ENCODE peak calls at places on chromosomes 13 and 19, in seven cellular contexts. I, Q, C, B, O, R and P are unnamed samples.
A peak's percentile ranks its signal among the peaks of the same experiment; 100 is the strongest.

GRCh38 chr19:50821248-50821612 is 2.4 kb downstream of the KLK1 start:
- DNase-seq in I (no peak), Q (no peak), C (no peak), B (no peak), O (no peak), R (no peak), P (no peak)

GRCh38 chr13:24035411-24035810 is 125.1 kb upstream of the SPATA13 start:
- DNase-seq in I (no peak), Q (no peak), C (no peak), B (no peak), O (peak; percentile 19), R (no peak), P (no peak)

GRCh38 chr13:29832899-29833298 is 17.5 kb downstream of the UBL3 start:
- DNase-seq in I (no peak), Q (no peak), C (no peak), B (no peak), O (no peak), R (no peak), P (no peak)

GRCh38 chr13:97284558-97284957 is 62.4 kb downstream of the MBNL2 start:
- DNase-seq in I (no peak), Q (no peak), C (no peak), B (no peak), O (no peak), R (no peak), P (no peak)

GRCh38 chr19:7522923-7523667 is 671 bp downstream of the MCOLN1 start:
- DNase-seq in I (peak; percentile 80), Q (no peak), C (no peak), B (no peak), O (no peak), R (no peak), P (no peak)

GRCh38 chr13:113951246-113951999 is 22.5 kb downstream of the C13orf46 start:
- DNase-seq in I (peak; percentile 93), Q (peak; percentile 63), C (peak; percentile 88), B (peak; percentile 90), O (peak; percentile 88), R (peak; percentile 85), P (peak; percentile 96)

GRCh38 chr19:18895828-18896341 is at the start of gene CERS1:
- DNase-seq in I (no peak), Q (no peak), C (no peak), B (no peak), O (no peak), R (no peak), P (no peak)

GRCh38 chr13:23320926-23321533 is 112.5 kb downstream of the SACS start:
- DNase-seq in I (no peak), Q (no peak), C (no peak), B (no peak), O (no peak), R (no peak), P (no peak)

GRCh38 chr19:8526345-8527062 is 12.5 kb upstream of the ZNF414 start:
- DNase-seq in I (peak; percentile 95), Q (peak; percentile 86), C (peak; percentile 94), B (peak; percentile 92), O (peak; percentile 92), R (peak; percentile 82), P (peak; percentile 94)

GRCh38 chr13:105139380-105140285 is 1395.8 kb downstream of the EFNB2 start:
- DNase-seq in I (peak; percentile 56), Q (peak; percentile 52), C (peak; percentile 41), B (peak; percentile 59), O (peak; percentile 40), R (no peak), P (no peak)

GRCh38 chr13:110132178-110132975 is 174.6 kb downstream of the COL4A1 start:
- DNase-seq in I (no peak), Q (no peak), C (no peak), B (peak; percentile 54), O (peak; percentile 26), R (no peak), P (peak; percentile 87)

GRCh38 chr19:21082011-21082975 is at the start of gene ZNF714:
- DNase-seq in I (peak; percentile 90), Q (peak; percentile 94), C (peak; percentile 93), B (peak; percentile 88), O (peak; percentile 93), R (peak; percentile 80), P (peak; percentile 97)

GRCh38 chr13:113275387-113275786 is 21.7 kb upstream of the LAMP1 start:
- DNase-seq in I (no peak), Q (peak; percentile 53), C (no peak), B (no peak), O (peak; percentile 44), R (no peak), P (no peak)

GRCh38 chr19:9914315-9915207 is 21.8 kb downstream of the OLFM2 start:
- DNase-seq in I (peak; percentile 71), Q (peak; percentile 84), C (peak; percentile 77), B (peak; percentile 62), O (peak; percentile 55), R (no peak), P (no peak)

GRCh38 chr19:54478677-54479266 is 5.7 kb upstream of the CDC42EP5 start:
- DNase-seq in I (no peak), Q (peak; percentile 73), C (no peak), B (no peak), O (no peak), R (no peak), P (no peak)

GRCh38 chr19:6125571-6125989 is 9.9 kb upstream of the ACSBG2 start:
- DNase-seq in I (peak; percentile 81), Q (peak; percentile 83), C (peak; percentile 57), B (peak; percentile 72), O (peak; percentile 64), R (no peak), P (no peak)

GRCh38 chr19:13573268-13573667 is 67.0 kb upstream of the CACNA1A start:
- DNase-seq in I (no peak), Q (no peak), C (no peak), B (no peak), O (no peak), R (no peak), P (no peak)

GRCh38 chr19:38840583-38840968 is 9.0 kb upstream of the ECH1 start:
- DNase-seq in I (no peak), Q (no peak), C (no peak), B (no peak), O (no peak), R (no peak), P (no peak)

GRCh38 chr19:8459520-8460260 is 14.9 kb downstream of the HNRNPM start:
- DNase-seq in I (no peak), Q (peak; percentile 52), C (no peak), B (no peak), O (no peak), R (no peak), P (no peak)

GRCh38 chr13:33644607-33645543 is 173.1 kb upstream of the RFC3 start:
- DNase-seq in I (peak; percentile 78), Q (no peak), C (no peak), B (no peak), O (no peak), R (no peak), P (no peak)

GRCh38 chr19:31255174-31255862 is 93.9 kb downstream of the TSHZ3 start:
- DNase-seq in I (no peak), Q (no peak), C (no peak), B (peak; percentile 28), O (no peak), R (no peak), P (peak; percentile 90)

DNA sequence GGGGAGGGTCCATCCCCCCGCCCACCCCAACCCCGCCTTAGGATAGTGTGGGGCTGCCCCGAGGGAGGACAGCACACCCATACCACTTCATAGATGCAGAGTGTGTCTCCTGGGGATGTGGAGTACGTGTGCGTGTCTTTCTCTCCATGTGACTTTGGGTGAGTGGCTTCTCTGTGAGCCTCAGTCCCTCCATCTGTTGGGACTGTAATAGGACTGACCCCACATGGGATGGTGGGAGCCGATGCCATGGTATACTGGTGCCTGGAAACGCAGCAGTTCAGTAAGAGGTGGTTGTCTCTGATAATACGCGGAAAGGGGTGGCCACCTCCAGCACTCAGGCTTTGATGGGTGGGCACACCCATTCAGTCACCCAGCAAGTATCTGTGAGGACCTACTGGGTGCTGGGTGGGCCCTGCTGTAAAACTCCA is 816 bp upstream of the PRKD2 start:
- DNase-seq in I (peak; percentile 64), Q (no peak), C (no peak), B (no peak), O (no peak), R (no peak), P (no peak)
- H3K27ac ChIP-seq in I (peak overlapping the region; percentile 84), Q (peak overlapping the region; percentile 84), C (peak overlapping the region; percentile 91), B (peak overlapping the region; percentile 84), O (peak overlapping the region; percentile 78), R (peak overlapping the region; percentile 96), P (peak overlapping the region; percentile 85)

GRCh38 chr19:1063909-1064660 is 2.9 kb upstream of the ARHGAP45 start:
- DNase-seq in I (no peak), Q (no peak), C (no peak), B (no peak), O (no peak), R (no peak), P (no peak)

GRCh38 chr19:1060689-1061088 is 6.3 kb upstream of the ARHGAP45 start:
- DNase-seq in I (no peak), Q (no peak), C (no peak), B (no peak), O (no peak), R (no peak), P (no peak)

GRCh38 chr19:1061987-1062386 is 5.0 kb upstream of the ARHGAP45 start:
- DNase-seq in I (no peak), Q (no peak), C (no peak), B (no peak), O (no peak), R (no peak), P (no peak)

GRCh38 chr19:1063030-1063908 is 3.7 kb upstream of the ARHGAP45 start:
- DNase-seq in I (no peak), Q (peak; percentile 77), C (no peak), B (no peak), O (no peak), R (no peak), P (no peak)

GRCh38 chr19:1062387-1063029 is 4.5 kb upstream of the ARHGAP45 start:
- DNase-seq in I (no peak), Q (no peak), C (no peak), B (no peak), O (no peak), R (no peak), P (no peak)
- H3K4me3 ChIP-seq in I (no peak overlapping the region), Q (no peak overlapping the region), C (no peak overlapping the region), B (no peak overlapping the region), O (no peak overlapping the region), R (no peak overlapping the region), P (no peak overlapping the region)

GRCh38 chr19:47998800-47999199 is 4.4 kb downstream of the ELSPBP1 start:
- DNase-seq in I (no peak), Q (no peak), C (no peak), B (no peak), O (no peak), R (no peak), P (no peak)
- H3K27ac ChIP-seq in I (no peak overlapping the region), Q (no peak overlapping the region), C (no peak overlapping the region), B (no peak overlapping the region), O (no peak overlapping the region), R (no peak overlapping the region), P (no peak overlapping the region)

DNA sequence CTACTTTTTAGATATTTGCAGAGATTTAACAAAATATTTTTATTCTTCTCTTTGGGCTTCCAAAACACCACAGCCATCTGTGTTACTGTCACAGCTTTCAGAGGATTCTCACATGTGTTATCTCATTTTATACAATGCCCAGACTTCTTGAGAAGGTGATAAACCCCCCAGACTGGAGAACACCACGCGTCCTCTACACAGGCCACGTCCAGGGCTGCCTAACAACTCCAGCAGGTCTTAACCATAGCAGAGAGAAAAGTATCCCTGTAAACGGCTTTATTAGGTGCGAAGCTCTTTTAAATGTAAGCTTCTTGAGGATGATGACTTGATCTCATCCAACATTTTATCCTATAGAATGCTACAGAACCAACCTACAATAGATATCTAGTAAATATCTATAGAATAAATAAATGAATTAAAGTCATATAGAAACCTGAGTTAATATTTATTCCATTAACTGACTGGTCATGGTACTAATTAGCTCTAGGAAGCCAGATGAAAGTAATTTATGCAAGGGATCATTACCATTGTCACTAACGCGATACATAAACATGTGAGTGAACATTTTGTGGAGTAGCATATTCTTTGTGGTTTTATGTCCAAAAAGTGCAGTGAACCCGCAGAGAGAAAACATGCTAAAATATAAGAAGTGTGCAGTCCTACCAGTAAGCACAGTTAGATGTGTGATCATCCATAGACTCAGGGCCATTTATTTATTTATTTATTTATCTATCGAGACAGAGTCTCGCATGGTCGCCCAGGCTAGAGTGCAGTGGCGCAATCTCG is 1.8 kb downstream of the GPR183 start:
- DNase-seq in I (no peak), Q (no peak), C (no peak), B (no peak), O (no peak), R (no peak), P (no peak)
- H3K4me3 ChIP-seq in I (peak overlapping the region; percentile 48), Q (no peak overlapping the region), C (peak overlapping the region; percentile 23), B (peak overlapping the region; percentile 12), O (no peak overlapping the region), R (no peak overlapping the region), P (peak overlapping the region; percentile 53)